ENCODE peak calls at places on chromosome 1, in eight cellular contexts. H is astrocyte of the spinal cord, Y is mucosa of descending colon, Q is astrocyte, F is psoas muscle, W is lung, S is esophagus muscularis mucosa, R is kidney epithelial cell. E is an unnamed sample.

GRCh38 chr1:193181985-193182384 is 4.4 kb downstream of the B3GALT2 start:
- DNase-seq in H (peak), Y (no peak), Q (no peak), F (no peak), W (no peak), S (no peak), R (no peak), E (no peak)

GRCh38 chr1:111553199-111553598 is 49.8 kb upstream of the ADORA3 start:
- DNase-seq in H (peak), Y (no peak), Q (peak), F (no peak), W (no peak), S (peak), R (no peak), E (no peak)

GRCh38 chr1:235429143-235429542 is 61.9 kb downstream of the TBCE start:
- DNase-seq in H (no peak), Y (no peak), Q (peak), F (no peak), W (no peak), S (no peak), R (no peak), E (no peak)

GRCh38 chr1:158931055-158931737 is at the start of gene PYHIN1:
- DNase-seq in H (no peak), Y (peak), Q (no peak), F (no peak), W (no peak), S (no peak), R (no peak), E (no peak)

GRCh38 chr1:187891993-187892392 is 1063.2 kb downstream of the PLA2G4A start:
- DNase-seq in H (no peak), Y (no peak), Q (no peak), F (no peak), W (no peak), S (no peak), R (no peak), E (no peak)

GRCh38 chr1:158112994-158113758 is 67.5 kb upstream of the CD1D start:
- DNase-seq in H (peak), Y (peak), Q (no peak), F (no peak), W (no peak), S (no peak), R (no peak), E (no peak)

GRCh38 chr1:174637487-174637886 is 189.7 kb downstream of the GPR52 start:
- DNase-seq in H (no peak), Y (no peak), Q (no peak), F (no peak), W (no peak), S (no peak), R (no peak), E (no peak)

GRCh38 chr1:113388621-113389355 is 1.5 kb upstream of the MAGI3 start:
- DNase-seq in H (no peak), Y (peak), Q (no peak), F (no peak), W (no peak), S (no peak), R (no peak), E (no peak)

GRCh38 chr1:30888391-30888790 is 20.2 kb downstream of the SDC3 start:
- DNase-seq in H (peak), Y (peak), Q (peak), F (peak), W (no peak), S (no peak), R (peak), E (peak)

GRCh38 chr1:22076346-22076745 is 23.8 kb downstream of the CDC42 start:
- DNase-seq in H (no peak), Y (no peak), Q (no peak), F (no peak), W (no peak), S (no peak), R (no peak), E (no peak)

GRCh38 chr1:11550664-11551283 is 71.8 kb downstream of the DISP3 start:
- DNase-seq in H (peak), Y (peak), Q (peak), F (no peak), W (peak), S (no peak), R (no peak), E (no peak)

GRCh38 chr1:117371436-117372151 is 4.3 kb downstream of the MAN1A2 start:
- DNase-seq in H (no peak), Y (no peak), Q (peak), F (no peak), W (no peak), S (no peak), R (no peak), E (no peak)

GRCh38 chr1:26913389-26913753 is 404 bp downstream of the NR0B2 start:
- DNase-seq in H (no peak), Y (no peak), Q (no peak), F (no peak), W (no peak), S (no peak), R (no peak), E (no peak)

GRCh38 chr1:9233241-9233941 is 1.2 kb upstream of the H6PD start:
- DNase-seq in H (peak), Y (no peak), Q (peak), F (peak), W (peak), S (peak), R (no peak), E (peak)

GRCh38 chr1:204112876-204113730 is 38.7 kb downstream of the ETNK2 start:
- DNase-seq in H (no peak), Y (no peak), Q (no peak), F (no peak), W (no peak), S (no peak), R (no peak), E (no peak)

GRCh38 chr1:30597711-30598110 is 125.7 kb downstream of the MATN1 start:
- DNase-seq in H (no peak), Y (no peak), Q (no peak), F (no peak), W (no peak), S (no peak), R (no peak), E (peak)

GRCh38 chr1:170731566-170732261 is 67.8 kb downstream of the PRRX1 start:
- DNase-seq in H (no peak), Y (no peak), Q (no peak), F (no peak), W (no peak), S (no peak), R (no peak), E (no peak)

GRCh38 chr1:89050649-89051033 is 14.4 kb downstream of the GBP1 start:
- DNase-seq in H (no peak), Y (no peak), Q (no peak), F (no peak), W (no peak), S (no peak), R (no peak), E (no peak)

GRCh38 chr1:149986486-149987296 is 23.8 kb downstream of the OTUD7B start:
- DNase-seq in H (peak), Y (no peak), Q (peak), F (no peak), W (no peak), S (no peak), R (peak), E (no peak)

GRCh38 chr1:30749691-30750583 is 7.6 kb downstream of the LAPTM5 start:
- DNase-seq in H (no peak), Y (no peak), Q (no peak), F (no peak), W (no peak), S (no peak), R (no peak), E (no peak)

GRCh38 chr1:193229136-193229535 is 42.7 kb upstream of the B3GALT2 start:
- DNase-seq in H (peak), Y (no peak), Q (no peak), F (no peak), W (no peak), S (no peak), R (no peak), E (no peak)

GRCh38 chr1:51558375-51558924 is 39.4 kb upstream of the EPS15 start:
- DNase-seq in H (peak), Y (no peak), Q (peak), F (no peak), W (no peak), S (no peak), R (peak), E (no peak)

GRCh38 chr1:201552941-201553341 is 14.0 kb downstream of the NAV1 start:
- DNase-seq in H (peak), Y (no peak), Q (peak), F (no peak), W (no peak), S (no peak), R (no peak), E (no peak)

GRCh38 chr1:186479162-186479561 is 18.2 kb upstream of the PDC start:
- DNase-seq in H (no peak), Y (no peak), Q (no peak), F (no peak), W (no peak), S (no peak), R (no peak), E (no peak)

GRCh38 chr1:156896490-156897033 is 3.0 kb downstream of the PEAR1 start:
- DNase-seq in H (peak), Y (no peak), Q (peak), F (peak), W (no peak), S (no peak), R (peak), E (no peak)
- H3K4me3 ChIP-seq in H (no peak), Y (no peak), Q (peak), F (peak), W (no peak), S (no peak), R (no peak), E (peak)

GRCh38 chr1:161305872-161306519 is 3.8 kb downstream of the MPZ start:
- DNase-seq in H (peak), Y (peak), Q (peak), F (peak), W (peak), S (peak), R (no peak), E (peak)
- TF ChIP-seq CTCF in H (peak), Y (peak), Q (no peak), F (no peak), W (peak), S (no peak), R (peak), E (peak)

GRCh38 chr1:47593001-47593568 is 155.2 kb downstream of the FOXD2 start:
- DNase-seq in H (no peak), Y (no peak), Q (no peak), F (no peak), W (peak), S (peak), R (no peak), E (peak)

GRCh38 chr1:47591801-47592200 is 154.0 kb downstream of the FOXD2 start:
- DNase-seq in H (no peak), Y (no peak), Q (no peak), F (no peak), W (peak), S (no peak), R (no peak), E (no peak)

GRCh38 chr1:47592296-47592975 is 154.6 kb downstream of the FOXD2 start:
- DNase-seq in H (no peak), Y (no peak), Q (no peak), F (no peak), W (peak), S (peak), R (no peak), E (peak)

GRCh38 chr1:47594627-47595026 is 156.8 kb downstream of the FOXD2 start:
- DNase-seq in H (no peak), Y (no peak), Q (no peak), F (no peak), W (peak), S (no peak), R (no peak), E (no peak)

DNA sequence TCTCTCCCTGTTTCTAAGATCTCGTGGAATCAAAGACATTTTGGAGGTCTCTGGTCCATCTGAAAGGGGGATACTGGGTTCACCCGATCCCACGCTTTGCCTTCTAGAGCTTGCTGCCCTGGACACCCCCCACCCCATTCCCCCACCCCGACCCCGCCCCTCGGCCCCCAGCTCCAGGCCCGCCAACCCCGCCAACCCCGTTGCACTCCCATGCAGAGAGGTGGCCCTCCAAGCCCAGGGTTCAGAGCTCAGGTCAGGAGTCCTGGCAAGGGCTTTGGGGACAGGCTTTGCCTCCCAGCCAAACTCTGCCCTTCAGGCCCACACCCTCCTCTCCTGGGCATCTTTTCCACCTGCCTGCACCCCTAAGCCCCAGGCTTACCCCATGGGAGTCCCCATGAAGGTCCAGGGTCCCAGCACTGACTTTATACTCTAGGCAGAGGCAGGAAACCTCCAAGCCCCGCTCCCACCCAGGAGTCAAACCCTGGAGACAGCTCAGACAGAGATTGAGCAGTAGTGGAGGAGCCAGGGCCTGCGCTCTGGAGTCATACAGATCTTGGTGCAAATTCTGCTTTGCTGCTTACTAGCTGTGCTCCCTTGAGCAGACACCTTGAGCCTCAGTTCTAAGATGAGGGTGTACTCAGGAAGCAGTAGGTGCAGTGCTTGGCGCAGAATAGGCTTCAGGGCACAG is 155.9 kb downstream of the FOXD2 start:
- DNase-seq in H (no peak), Y (no peak), Q (no peak), F (no peak), W (peak), S (peak), R (no peak), E (peak)
- H3K4me3 ChIP-seq in H (no peak), Y (no peak), Q (no peak), F (peak), W (no peak), S (peak), R (no peak), E (no peak)

GRCh38 chr1:207711285-207711684 is 40.6 kb upstream of the CD46 start:
- DNase-seq in H (no peak), Y (peak), Q (no peak), F (no peak), W (no peak), S (no peak), R (no peak), E (no peak)
- TF ChIP-seq CTCF in H (peak), Y (no peak), Q (no peak), F (no peak), W (no peak), S (no peak), R (no peak), E (no peak)

GRCh38 chr1:155250246-155250632 is 5.0 kb downstream of the ENTREP3 start:
- DNase-seq in H (no peak), Y (no peak), Q (no peak), F (no peak), W (no peak), S (no peak), R (no peak), E (no peak)
- H3K4me3 ChIP-seq in H (no peak), Y (no peak), Q (peak), F (peak), W (no peak), S (peak), R (no peak), E (peak)

GRCh38 chr1:15035236-15035635 is 118.3 kb upstream of the TMEM51 start:
- DNase-seq in H (no peak), Y (no peak), Q (no peak), F (no peak), W (no peak), S (no peak), R (no peak), E (no peak)

GRCh38 chr1:15031251-15031930 is 122.2 kb upstream of the TMEM51 start:
- DNase-seq in H (peak), Y (no peak), Q (peak), F (no peak), W (no peak), S (no peak), R (no peak), E (no peak)

GRCh38 chr1:15036101-15036500 is 117.4 kb upstream of the TMEM51 start:
- DNase-seq in H (no peak), Y (no peak), Q (no peak), F (no peak), W (no peak), S (no peak), R (no peak), E (no peak)

GRCh38 chr1:15034656-15035055 is 118.9 kb upstream of the TMEM51 start:
- DNase-seq in H (no peak), Y (no peak), Q (no peak), F (no peak), W (no peak), S (no peak), R (no peak), E (no peak)

GRCh38 chr1:15033264-15033663 is 120.3 kb upstream of the TMEM51 start:
- DNase-seq in H (peak), Y (no peak), Q (peak), F (no peak), W (no peak), S (no peak), R (no peak), E (no peak)
- TF ChIP-seq CTCF in H (peak), Y (no peak), Q (peak), F (no peak), W (no peak), S (no peak), R (peak), E (no peak)

DNA sequence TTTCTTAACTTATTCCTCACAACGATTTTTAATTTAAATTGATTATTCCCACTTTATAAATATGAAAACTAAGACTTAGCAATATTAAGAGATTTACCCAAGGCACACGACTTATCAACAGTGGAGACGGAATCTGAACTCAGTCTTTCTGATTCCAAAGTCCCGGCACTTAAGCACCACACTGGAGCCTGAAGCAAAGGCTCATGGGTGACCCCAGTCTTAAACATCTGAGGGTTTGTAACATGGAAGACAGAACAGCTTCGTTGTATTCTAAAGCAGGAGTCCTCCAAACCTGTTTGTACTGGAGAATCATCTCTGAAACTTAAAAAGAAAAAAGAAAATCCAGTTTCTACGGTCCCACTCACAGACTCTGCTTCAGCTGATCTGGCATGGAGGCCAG is 519.5 kb downstream of the SMYD3 start:
- DNase-seq in H (no peak), Y (no peak), Q (no peak), F (no peak), W (no peak), S (no peak), R (no peak), E (no peak)
- H3K4me3 ChIP-seq in H (no peak), Y (no peak), Q (no peak), F (no peak), W (no peak), S (no peak), R (no peak), E (no peak)

GRCh38 chr1:152745289-152745704 is 12.5 kb upstream of the KPRP start:
- DNase-seq in H (peak), Y (no peak), Q (peak), F (no peak), W (no peak), S (no peak), R (no peak), E (no peak)
- TF ChIP-seq CTCF in H (no peak), Y (no peak), Q (no peak), F (no peak), W (no peak), S (no peak), R (no peak), E (no peak)

DNA sequence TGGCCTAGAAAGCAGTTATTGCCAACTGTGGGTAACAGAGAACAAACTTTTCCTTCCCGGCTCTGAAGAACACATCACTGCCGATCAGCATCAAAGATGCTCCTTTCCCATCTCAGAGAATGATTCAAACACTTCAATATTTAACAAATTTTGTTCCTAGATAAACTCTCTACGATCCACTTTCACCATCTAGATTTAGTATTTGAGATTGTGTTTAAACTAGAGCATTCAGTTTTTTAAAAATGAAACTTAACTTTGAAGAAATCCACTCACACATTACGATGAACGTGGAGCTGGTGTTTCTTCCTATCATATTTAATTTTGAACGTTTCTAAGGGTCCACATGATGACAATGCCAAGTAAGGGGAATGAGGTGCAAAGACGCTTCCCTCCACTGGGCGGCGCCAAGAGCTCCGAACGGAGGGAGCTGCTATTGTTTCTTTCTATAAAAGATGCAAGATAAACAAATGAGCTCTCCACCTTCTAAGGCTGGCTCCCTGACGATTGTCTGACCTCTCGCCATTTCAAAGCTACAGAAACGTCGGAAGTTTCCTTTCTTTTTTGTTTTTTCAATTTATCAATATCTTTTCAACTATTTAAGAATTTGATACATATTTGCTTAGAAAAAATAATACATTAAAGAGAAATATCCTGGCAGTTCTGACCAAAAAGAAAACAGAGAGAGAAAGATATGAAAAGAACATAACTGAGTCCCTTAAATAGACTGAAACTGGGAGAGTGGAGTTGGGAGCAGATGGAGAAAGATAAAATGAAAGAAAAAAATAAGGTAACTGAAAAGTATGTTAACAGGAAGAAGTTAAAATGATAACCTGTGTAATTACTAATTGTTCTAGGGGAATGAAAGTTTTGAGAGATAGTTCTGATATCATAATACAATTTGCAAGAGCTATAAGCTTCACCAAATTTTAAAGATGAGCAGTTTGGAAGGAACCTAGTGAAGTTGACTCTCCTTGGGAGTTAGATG is 4.4 kb upstream of the BARHL2 start:
- DNase-seq in H (peak), Y (peak), Q (peak), F (no peak), W (no peak), S (no peak), R (no peak), E (no peak)
- H3K4me3 ChIP-seq in H (no peak), Y (no peak), Q (no peak), F (no peak), W (no peak), S (no peak), R (no peak), E (no peak)

E was measured in right atrium auricular region.